ENCODE peak calls at places on chromosomes 16 and 17, in eight cellular contexts. I is Peyer's patch; A is OCI-LY7; H is suprapubic skin; B is activated CD8-positive, alpha-beta T cell treated with anti-CD3 and anti-CD28 coated beads for 36 hours; V is fibroblast of lung; D is sigmoid colon; R is A549. K is an unnamed sample.
A peak's percentile ranks its signal among the peaks of the same experiment; 100 is the strongest.

GRCh38 chr17:7755095-7755890 is 37.7 kb downstream of the DNAH2 start:
- DNase-seq in A (no peak), R (no peak), V (no peak), D (no peak), I (no peak), B (no peak), H (no peak), K (no peak)

GRCh38 chr16:47017636-47018035 is 44.2 kb upstream of the DNAJA2 start:
- DNase-seq in I (no peak), H (no peak), V (no peak), A (no peak), D (no peak), B (no peak), R (no peak), K (no peak)

GRCh38 chr17:60391419-60392041 is 403 bp downstream of the USP32 start:
- DNase-seq in A (no peak), V (no peak), R (peak; percentile 85), B (no peak), I (no peak), D (no peak), H (peak; percentile 90), K (no peak)

GRCh38 chr17:38439436-38439835 is 11.2 kb downstream of the ARHGAP23 start:
- DNase-seq in R (no peak), D (no peak), H (no peak), B (no peak), A (no peak), V (no peak), I (no peak), K (no peak)

GRCh38 chr17:82257473-82257872 is 16.0 kb downstream of the CSNK1D start:
- DNase-seq in A (peak; percentile 74), H (no peak), B (peak; percentile 85), V (peak; percentile 33), D (peak; percentile 76), I (no peak), R (no peak), K (no peak)

GRCh38 chr16:31202402-31203385 is at the start of gene PYCARD:
- DNase-seq in D (peak; percentile 81), B (peak; percentile 45), R (no peak), V (peak; percentile 43), I (peak; percentile 68), H (peak; percentile 80), A (peak; percentile 37), K (no peak)

GRCh38 chr17:2023692-2024571 is 1.2 kb downstream of the RTN4RL1 start:
- DNase-seq in I (peak; percentile 24), V (peak; percentile 33), H (peak; percentile 84), A (no peak), R (peak; percentile 55), D (peak; percentile 81), B (peak; percentile 55), K (no peak)

GRCh38 chr17:17633310-17633709 is 41.8 kb upstream of the PEMT start:
- DNase-seq in D (no peak), A (no peak), H (no peak), R (no peak), B (no peak), I (no peak), V (no peak), K (no peak)

GRCh38 chr16:14325921-14326401 is 254.8 kb downstream of the MRTFB start:
- DNase-seq in V (no peak), I (no peak), A (no peak), R (no peak), H (no peak), B (no peak), D (no peak), K (no peak)

GRCh38 chr16:13909872-13910303 is 10.1 kb upstream of the ERCC4 start:
- DNase-seq in V (peak; percentile 93), I (no peak), R (no peak), H (no peak), B (no peak), D (peak; percentile 68), A (no peak), K (no peak)

GRCh38 chr16:82738699-82739098 is 111.9 kb downstream of the CDH13 start:
- DNase-seq in A (no peak), I (no peak), D (no peak), R (no peak), B (peak; percentile 10), V (no peak), H (no peak), K (no peak)
- TF ChIP-seq CTCF in A (peak; percentile 22), I (no peak), D (no peak), R (no peak), B (no peak), V (peak; percentile 30), H (no peak), K (no peak)

DNA sequence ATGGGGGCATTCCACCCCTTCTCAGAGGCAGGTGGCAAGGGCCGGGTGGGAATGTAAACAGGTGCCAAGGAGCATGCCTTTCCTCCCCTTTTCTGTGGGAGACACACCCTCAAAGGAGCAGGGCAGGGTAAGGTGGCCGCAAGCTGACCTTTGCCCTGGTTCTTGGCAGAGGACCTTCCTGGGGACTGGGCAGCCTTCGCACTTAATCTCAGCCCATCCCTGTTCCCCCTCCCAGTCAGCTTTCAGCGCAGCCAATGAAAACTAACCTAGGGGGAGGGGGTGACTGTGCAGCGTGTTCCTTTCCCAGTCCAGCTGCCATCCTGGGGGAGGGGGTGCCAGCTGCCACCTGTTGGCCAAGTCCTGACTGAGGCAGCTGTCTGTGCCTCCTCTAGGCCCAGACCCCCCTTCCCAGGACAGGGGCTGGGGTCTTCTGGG is 2.8 kb downstream of the TRAF4 start:
- DNase-seq in R (no peak), A (no peak), D (no peak), H (no peak), V (no peak), B (no peak), I (no peak), K (no peak)
- TF ChIP-seq CTCF in R (no peak), A (no peak), D (no peak), H (no peak), V (no peak), B (no peak), I (no peak), K (no peak)

DNA sequence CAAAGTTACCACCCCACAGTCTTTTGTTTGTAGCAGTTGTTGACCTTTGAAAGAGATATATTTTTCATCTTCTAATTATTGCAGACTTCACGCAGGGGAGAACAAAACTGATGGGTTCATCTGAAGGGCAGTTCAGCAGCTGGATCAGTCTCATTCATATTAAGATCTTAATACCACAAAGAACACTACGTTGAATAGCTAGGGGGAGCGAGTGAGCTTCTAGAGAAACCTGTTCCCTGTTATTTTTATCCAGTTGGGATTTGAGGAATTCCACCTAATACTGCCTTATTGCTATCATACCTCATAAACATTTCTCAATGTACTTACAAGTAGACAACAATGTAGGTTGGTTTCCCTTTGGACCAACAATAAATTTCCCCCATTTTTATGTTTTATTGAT is 306.1 kb upstream of the KIF2B start:
- DNase-seq in V (peak; percentile 15), B (no peak), A (no peak), D (no peak), H (no peak), R (no peak), I (no peak), K (no peak)
- TF ChIP-seq CTCF in V (peak; percentile 9), B (no peak), A (no peak), D (no peak), H (no peak), R (peak; percentile 28), I (no peak), K (no peak)

DNA sequence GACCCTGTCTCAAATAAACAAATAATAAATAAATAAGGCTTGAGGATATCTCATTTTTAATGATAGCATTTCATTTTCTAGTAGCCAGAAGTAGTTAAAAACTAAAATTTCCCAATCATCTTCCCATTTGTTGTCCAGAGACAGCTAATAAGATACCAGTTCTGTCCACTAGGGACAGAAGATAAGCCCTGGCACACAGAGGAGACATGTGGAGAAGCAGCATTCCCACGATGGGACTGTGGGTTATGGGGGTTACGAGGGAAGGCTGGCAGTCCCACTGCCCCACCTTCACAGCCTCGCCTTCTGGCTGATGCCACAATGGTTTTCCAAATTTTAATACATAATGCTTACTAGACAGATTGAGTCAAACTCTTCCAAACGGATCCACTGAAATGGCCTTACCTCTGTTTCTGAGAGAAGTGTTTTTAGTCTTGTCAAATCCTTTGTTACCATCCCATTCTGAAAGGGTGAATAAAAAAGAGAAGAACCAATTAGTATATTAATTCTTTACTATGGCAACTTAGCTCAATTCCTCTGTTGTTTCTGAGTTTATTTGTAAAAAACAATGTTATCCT is 44.2 kb downstream of the HELZ start:
- DNase-seq in D (no peak), R (peak; percentile 58), A (no peak), V (no peak), I (no peak), B (no peak), H (no peak), K (no peak)
- TF ChIP-seq CTCF in D (no peak), R (peak; percentile 33), A (peak; percentile 71), V (peak; percentile 19), I (peak; percentile 45), B (peak; percentile 55), H (no peak), K (no peak)

GRCh38 chr16:58684001-58684353 is 593 bp downstream of the SLC38A7 start:
- DNase-seq in D (peak; percentile 63), I (no peak), H (no peak), B (no peak), A (no peak), R (no peak), V (peak; percentile 20), K (no peak)

GRCh38 chr16:58679763-58680162 is 4.8 kb downstream of the SLC38A7 start:
- DNase-seq in R (no peak), I (no peak), A (no peak), B (no peak), D (no peak), V (no peak), H (no peak), K (no peak)

GRCh38 chr16:58678269-58678668 is 6.3 kb downstream of the SLC38A7 start:
- DNase-seq in D (peak; percentile 25), B (no peak), R (no peak), I (no peak), H (no peak), V (no peak), A (no peak), K (no peak)

GRCh38 chr16:58684354-58685083 is at the start of gene SLC38A7:
- DNase-seq in V (peak; percentile 77), D (peak; percentile 94), A (peak; percentile 80), R (peak; percentile 97), B (peak; percentile 87), I (peak; percentile 77), H (peak; percentile 91), K (peak; percentile 81)

DNA sequence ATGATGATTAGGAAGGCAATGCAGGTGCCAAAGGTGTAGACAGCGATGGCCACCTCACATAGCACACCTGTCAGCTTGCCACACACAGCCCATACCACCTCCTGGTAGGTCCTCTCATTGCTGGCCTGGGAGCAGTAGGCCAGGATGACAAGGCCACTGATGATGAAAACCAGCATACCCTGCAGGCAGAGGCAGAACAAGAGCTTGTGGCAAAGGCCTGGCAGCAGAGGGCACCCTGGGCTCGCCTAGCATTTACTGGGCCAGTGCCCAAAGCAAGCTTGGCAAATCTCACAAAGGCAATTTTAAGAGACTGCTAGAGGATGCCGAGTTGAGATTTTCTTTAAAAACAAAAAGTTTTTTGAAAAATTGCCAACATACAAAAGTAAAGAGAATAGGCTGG is 5.9 kb downstream of the SLC38A7 start:
- DNase-seq in A (peak; percentile 33), H (no peak), D (peak; percentile 71), I (no peak), R (no peak), V (no peak), B (peak; percentile 24), K (no peak)
- TF ChIP-seq CTCF in A (peak; percentile 36), H (no peak), D (no peak), I (peak; percentile 23), R (peak; percentile 30), V (no peak), B (no peak), K (no peak)